ENCODE peak calls at places on chromosomes 7 and 10, in nine cellular contexts. One of them, this sample, is unnamed.

GRCh38 chr10:97816609-97817008 is 33.0 kb upstream of the GOLGA7B start:
- DNase-seq in transverse colon: no peak
- DNase-seq in breast epithelium: no peak
- DNase-seq in HCT116: no peak
- DNase-seq in upper lobe of left lung: no peak
- DNase-seq in HepG2: no peak
- DNase-seq in prostate gland: no peak
- DNase-seq in sigmoid colon: no peak
- DNase-seq in stomach: no peak
- DNase-seq in this sample: no peak

GRCh38 chr7:97174308-97174707 is 56.8 kb downstream of the SDHAF3 start:
- DNase-seq in transverse colon: no peak
- DNase-seq in breast epithelium: no peak
- DNase-seq in HCT116: no peak
- DNase-seq in upper lobe of left lung: no peak
- DNase-seq in HepG2: no peak
- DNase-seq in prostate gland: no peak
- DNase-seq in sigmoid colon: no peak
- DNase-seq in stomach: no peak
- DNase-seq in this sample: no peak

GRCh38 chr10:124015991-124016390 is 77.4 kb downstream of the CHST15 start:
- DNase-seq in transverse colon: no peak
- DNase-seq in breast epithelium: no peak
- DNase-seq in HCT116: no peak
- DNase-seq in upper lobe of left lung: no peak
- DNase-seq in HepG2: no peak
- DNase-seq in prostate gland: no peak
- DNase-seq in sigmoid colon: no peak
- DNase-seq in stomach: no peak
- DNase-seq in this sample: no peak

GRCh38 chr10:112687647-112688046 is 240.6 kb downstream of the VTI1A start:
- DNase-seq in transverse colon: no peak
- DNase-seq in breast epithelium: no peak
- DNase-seq in HCT116: no peak
- DNase-seq in upper lobe of left lung: peak
- DNase-seq in HepG2: no peak
- DNase-seq in prostate gland: no peak
- DNase-seq in sigmoid colon: no peak
- DNase-seq in stomach: no peak
- DNase-seq in this sample: no peak

GRCh38 chr7:123645516-123645915 is 10.2 kb upstream of the LMOD2 start:
- DNase-seq in transverse colon: no peak
- DNase-seq in breast epithelium: no peak
- DNase-seq in HCT116: no peak
- DNase-seq in upper lobe of left lung: no peak
- DNase-seq in HepG2: no peak
- DNase-seq in prostate gland: no peak
- DNase-seq in sigmoid colon: no peak
- DNase-seq in stomach: no peak
- DNase-seq in this sample: no peak

GRCh38 chr10:133009218-133009954 is 67.0 kb upstream of the CFAP46 start:
- DNase-seq in transverse colon: peak
- DNase-seq in breast epithelium: peak
- DNase-seq in HCT116: no peak
- DNase-seq in upper lobe of left lung: peak
- DNase-seq in HepG2: no peak
- DNase-seq in prostate gland: no peak
- DNase-seq in sigmoid colon: peak
- DNase-seq in stomach: peak
- DNase-seq in this sample: peak

GRCh38 chr7:1850111-1850975 is 180.3 kb downstream of the ELFN1 start:
- DNase-seq in transverse colon: no peak
- DNase-seq in breast epithelium: no peak
- DNase-seq in HCT116: no peak
- DNase-seq in upper lobe of left lung: no peak
- DNase-seq in HepG2: no peak
- DNase-seq in prostate gland: no peak
- DNase-seq in sigmoid colon: peak
- DNase-seq in stomach: no peak
- DNase-seq in this sample: no peak

GRCh38 chr10:99346247-99346646 is 17.1 kb downstream of the CNNM1 start:
- DNase-seq in transverse colon: no peak
- DNase-seq in breast epithelium: no peak
- DNase-seq in HCT116: no peak
- DNase-seq in upper lobe of left lung: no peak
- DNase-seq in HepG2: no peak
- DNase-seq in prostate gland: no peak
- DNase-seq in sigmoid colon: no peak
- DNase-seq in stomach: no peak
- DNase-seq in this sample: no peak

GRCh38 chr10:28769147-28769604 is 91.9 kb downstream of the BAMBI start:
- DNase-seq in transverse colon: no peak
- DNase-seq in breast epithelium: no peak
- DNase-seq in HCT116: no peak
- DNase-seq in upper lobe of left lung: no peak
- DNase-seq in HepG2: peak
- DNase-seq in prostate gland: no peak
- DNase-seq in sigmoid colon: no peak
- DNase-seq in stomach: no peak
- DNase-seq in this sample: no peak

GRCh38 chr10:1162481-1163203 is 106.5 kb downstream of the WDR37 start:
- DNase-seq in transverse colon: no peak
- DNase-seq in breast epithelium: no peak
- DNase-seq in HCT116: no peak
- DNase-seq in upper lobe of left lung: peak
- DNase-seq in HepG2: no peak
- DNase-seq in prostate gland: no peak
- DNase-seq in sigmoid colon: peak
- DNase-seq in stomach: peak
- DNase-seq in this sample: peak

GRCh38 chr7:27096756-27097514 is 1.1 kb upstream of the HOXA1 start:
- DNase-seq in transverse colon: peak
- DNase-seq in breast epithelium: no peak
- DNase-seq in HCT116: no peak
- DNase-seq in upper lobe of left lung: no peak
- DNase-seq in HepG2: no peak
- DNase-seq in prostate gland: no peak
- DNase-seq in sigmoid colon: peak
- DNase-seq in stomach: no peak
- DNase-seq in this sample: no peak

GRCh38 chr7:1864126-1864940 is 194.3 kb downstream of the ELFN1 start:
- DNase-seq in transverse colon: no peak
- DNase-seq in breast epithelium: no peak
- DNase-seq in HCT116: no peak
- DNase-seq in upper lobe of left lung: no peak
- DNase-seq in HepG2: no peak
- DNase-seq in prostate gland: no peak
- DNase-seq in sigmoid colon: no peak
- DNase-seq in stomach: no peak
- DNase-seq in this sample: no peak

GRCh38 chr7:1447551-1448244 is 11.6 kb downstream of the MICALL2 start:
- DNase-seq in transverse colon: no peak
- DNase-seq in breast epithelium: no peak
- DNase-seq in HCT116: no peak
- DNase-seq in upper lobe of left lung: no peak
- DNase-seq in HepG2: no peak
- DNase-seq in prostate gland: no peak
- DNase-seq in sigmoid colon: no peak
- DNase-seq in stomach: no peak
- DNase-seq in this sample: no peak

GRCh38 chr7:98224701-98225181 is 13.5 kb downstream of the BHLHA15 start:
- DNase-seq in transverse colon: no peak
- DNase-seq in breast epithelium: no peak
- DNase-seq in HCT116: no peak
- DNase-seq in upper lobe of left lung: no peak
- DNase-seq in HepG2: no peak
- DNase-seq in prostate gland: no peak
- DNase-seq in sigmoid colon: no peak
- DNase-seq in stomach: no peak
- DNase-seq in this sample: no peak

GRCh38 chr7:159036916-159037605 is 107.6 kb downstream of the VIPR2 start:
- DNase-seq in transverse colon: no peak
- DNase-seq in breast epithelium: peak
- DNase-seq in HCT116: no peak
- DNase-seq in upper lobe of left lung: no peak
- DNase-seq in HepG2: no peak
- DNase-seq in prostate gland: no peak
- DNase-seq in sigmoid colon: peak
- DNase-seq in stomach: no peak
- DNase-seq in this sample: peak

GRCh38 chr7:31744294-31744874 is 57.4 kb downstream of the PPP1R17 start:
- DNase-seq in transverse colon: peak
- DNase-seq in breast epithelium: peak
- DNase-seq in HCT116: peak
- DNase-seq in upper lobe of left lung: peak
- DNase-seq in HepG2: peak
- DNase-seq in prostate gland: peak
- DNase-seq in sigmoid colon: peak
- DNase-seq in stomach: peak
- DNase-seq in this sample: no peak

GRCh38 chr10:129628823-129629222 is 161.8 kb downstream of the MGMT start:
- DNase-seq in transverse colon: no peak
- DNase-seq in breast epithelium: no peak
- DNase-seq in HCT116: no peak
- DNase-seq in upper lobe of left lung: no peak
- DNase-seq in HepG2: no peak
- DNase-seq in prostate gland: no peak
- DNase-seq in sigmoid colon: no peak
- DNase-seq in stomach: no peak
- DNase-seq in this sample: no peak

GRCh38 chr10:129629911-129630310 is 162.9 kb downstream of the MGMT start:
- DNase-seq in transverse colon: no peak
- DNase-seq in breast epithelium: no peak
- DNase-seq in HCT116: no peak
- DNase-seq in upper lobe of left lung: no peak
- DNase-seq in HepG2: no peak
- DNase-seq in prostate gland: no peak
- DNase-seq in sigmoid colon: no peak
- DNase-seq in stomach: no peak
- DNase-seq in this sample: no peak

GRCh38 chr10:129626801-129627434 is 159.9 kb downstream of the MGMT start:
- DNase-seq in transverse colon: no peak
- DNase-seq in breast epithelium: no peak
- DNase-seq in HCT116: no peak
- DNase-seq in upper lobe of left lung: no peak
- DNase-seq in HepG2: no peak
- DNase-seq in prostate gland: no peak
- DNase-seq in sigmoid colon: no peak
- DNase-seq in stomach: no peak
- DNase-seq in this sample: no peak

GRCh38 chr10:129626309-129626708 is 159.3 kb downstream of the MGMT start:
- DNase-seq in transverse colon: no peak
- DNase-seq in breast epithelium: no peak
- DNase-seq in HCT116: no peak
- DNase-seq in upper lobe of left lung: no peak
- DNase-seq in HepG2: no peak
- DNase-seq in prostate gland: no peak
- DNase-seq in sigmoid colon: no peak
- DNase-seq in stomach: no peak
- DNase-seq in this sample: no peak

DNA sequence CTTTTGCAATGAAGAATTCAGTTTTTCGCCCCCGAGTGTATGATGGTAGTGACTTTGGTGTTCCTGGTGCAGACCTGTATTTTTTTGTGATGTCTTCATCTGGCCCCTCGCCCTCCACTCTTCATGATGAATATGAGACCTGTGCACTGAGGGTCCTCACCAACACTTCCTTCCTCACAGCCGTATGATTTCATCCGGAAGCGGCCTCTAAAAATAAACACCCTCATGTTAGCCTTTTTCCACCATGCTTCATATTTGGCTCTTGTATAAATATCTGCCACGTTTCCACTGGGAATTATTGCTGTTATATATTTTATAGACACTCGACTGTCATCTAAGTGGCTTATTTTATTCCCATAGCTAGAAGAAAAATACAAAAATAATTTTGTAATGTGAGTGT is 160.4 kb downstream of the MGMT start:
- DNase-seq in transverse colon: no peak
- DNase-seq in breast epithelium: no peak
- DNase-seq in HCT116: no peak
- DNase-seq in upper lobe of left lung: no peak
- DNase-seq in HepG2: no peak
- DNase-seq in prostate gland: no peak
- DNase-seq in sigmoid colon: no peak
- DNase-seq in stomach: no peak
- DNase-seq in this sample: no peak
- TF ChIP-seq POLR2AphosphoS5 in transverse colon: no peak
- TF ChIP-seq POLR2AphosphoS5 in breast epithelium: no peak
- TF ChIP-seq POLR2AphosphoS5 in HCT116: no peak
- TF ChIP-seq POLR2AphosphoS5 in upper lobe of left lung: no peak
- TF ChIP-seq POLR2AphosphoS5 in HepG2: no peak
- TF ChIP-seq POLR2AphosphoS5 in prostate gland: no peak
- TF ChIP-seq POLR2AphosphoS5 in sigmoid colon: no peak
- TF ChIP-seq POLR2AphosphoS5 in stomach: no peak
- TF ChIP-seq POLR2AphosphoS5 in this sample: no peak

DNA sequence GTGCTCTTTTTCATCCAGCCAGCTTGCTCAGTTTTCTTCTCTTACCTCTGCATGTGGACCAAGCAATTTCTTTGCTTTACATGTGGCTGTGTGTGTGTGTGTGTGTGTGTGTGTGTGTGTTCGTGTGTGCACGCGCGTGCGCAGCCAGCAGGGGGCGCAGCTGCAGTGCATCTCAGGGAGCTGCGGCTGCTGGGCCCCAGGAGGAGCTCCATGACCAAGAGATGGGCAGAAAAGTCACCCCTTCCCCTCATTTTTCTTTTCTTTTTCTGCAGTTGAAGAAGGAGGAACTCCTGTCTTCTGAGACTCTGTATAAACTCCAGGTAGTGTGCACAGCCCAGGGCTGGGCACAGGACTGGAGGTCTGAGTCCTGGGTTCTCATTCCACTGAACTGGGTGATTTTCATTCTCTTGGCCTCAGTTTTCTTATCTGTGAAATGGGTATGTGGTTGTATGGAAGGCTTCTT is 41.8 kb downstream of the BLNK start:
- DNase-seq in transverse colon: peak
- DNase-seq in breast epithelium: peak
- DNase-seq in HCT116: peak
- DNase-seq in upper lobe of left lung: peak
- DNase-seq in HepG2: peak
- DNase-seq in prostate gland: peak
- DNase-seq in sigmoid colon: peak
- DNase-seq in stomach: peak
- DNase-seq in this sample: no peak
- TF ChIP-seq POLR2A in transverse colon: no peak
- TF ChIP-seq POLR2A in breast epithelium: no peak
- TF ChIP-seq POLR2A in HCT116: no peak
- TF ChIP-seq POLR2A in upper lobe of left lung: no peak
- TF ChIP-seq POLR2A in HepG2: no peak
- TF ChIP-seq POLR2A in prostate gland: no peak
- TF ChIP-seq POLR2A in sigmoid colon: no peak
- TF ChIP-seq POLR2A in stomach: no peak
- TF ChIP-seq POLR2A in this sample: no peak

GRCh38 chr7:135662373-135663114 is at the start of gene STMP1:
- DNase-seq in transverse colon: peak
- DNase-seq in breast epithelium: peak
- DNase-seq in HCT116: peak
- DNase-seq in upper lobe of left lung: peak
- DNase-seq in HepG2: peak
- DNase-seq in prostate gland: peak
- DNase-seq in sigmoid colon: peak
- DNase-seq in stomach: peak
- DNase-seq in this sample: peak
- TF ChIP-seq POLR2AphosphoS5 in transverse colon: peak
- TF ChIP-seq POLR2AphosphoS5 in breast epithelium: peak
- TF ChIP-seq POLR2AphosphoS5 in HCT116: peak
- TF ChIP-seq POLR2AphosphoS5 in upper lobe of left lung: peak
- TF ChIP-seq POLR2AphosphoS5 in HepG2: peak
- TF ChIP-seq POLR2AphosphoS5 in prostate gland: peak
- TF ChIP-seq POLR2AphosphoS5 in sigmoid colon: peak
- TF ChIP-seq POLR2AphosphoS5 in stomach: peak
- TF ChIP-seq POLR2AphosphoS5 in this sample: peak

GRCh38 chr7:139687980-139688632 is 89.7 kb downstream of the HIPK2 start:
- DNase-seq in transverse colon: no peak
- DNase-seq in breast epithelium: no peak
- DNase-seq in HCT116: peak
- DNase-seq in upper lobe of left lung: no peak
- DNase-seq in HepG2: no peak
- DNase-seq in prostate gland: no peak
- DNase-seq in sigmoid colon: no peak
- DNase-seq in stomach: no peak
- DNase-seq in this sample: no peak
- TF ChIP-seq POLR2A in transverse colon: no peak
- TF ChIP-seq POLR2A in breast epithelium: no peak
- TF ChIP-seq POLR2A in HCT116: no peak
- TF ChIP-seq POLR2A in upper lobe of left lung: no peak
- TF ChIP-seq POLR2A in HepG2: no peak
- TF ChIP-seq POLR2A in prostate gland: no peak
- TF ChIP-seq POLR2A in sigmoid colon: no peak
- TF ChIP-seq POLR2A in stomach: no peak
- TF ChIP-seq POLR2A in this sample: no peak